ENCODE peak calls at places on chromosomes 1 and 21, in eight cellular contexts. V is HepG2, P is GM12878, J is K562, Y is endothelial cell of umbilical vein, K is GM23338, M is HCT116, H is H1. X is an unnamed sample.

GRCh38 chr1:39001516-39002389 is 10.7 kb downstream of the AKIRIN1 start:
- DNase-seq in Y (no peak), H (peak; percentile 51), J (no peak), K (peak; percentile 76), M (no peak), P (no peak), V (no peak), X (no peak)

GRCh38 chr1:210441028-210441427 is 112.3 kb downstream of the HHAT start:
- DNase-seq in V (no peak), P (no peak), H (no peak), J (no peak), K (no peak), M (no peak), Y (no peak), X (no peak)

GRCh38 chr1:87274851-87275250 is 53.8 kb upstream of the LMO4 start:
- DNase-seq in M (no peak), Y (no peak), V (no peak), P (no peak), K (no peak), J (no peak), H (no peak), X (no peak)

GRCh38 chr1:245298781-245299180 is 144.0 kb downstream of the KIF26B start:
- DNase-seq in J (no peak), K (no peak), V (no peak), M (no peak), P (no peak), H (no peak), Y (no peak), X (no peak)

GRCh38 chr1:228842094-228842775 is 107.0 kb downstream of the RHOU start:
- DNase-seq in J (peak; percentile 29), Y (peak; percentile 69), H (no peak), P (no peak), K (no peak), M (peak; percentile 42), V (peak; percentile 73), X (no peak)

GRCh38 chr21:45208627-45208951 is 79.1 kb downstream of the POFUT2 start:
- DNase-seq in H (no peak), Y (no peak), M (no peak), K (no peak), V (no peak), P (no peak), J (no peak), X (no peak)

GRCh38 chr1:63266857-63267256 is 55.5 kb upstream of the FOXD3 start:
- DNase-seq in J (no peak), P (no peak), V (no peak), H (no peak), Y (no peak), K (no peak), M (no peak), X (no peak)

GRCh38 chr1:98556521-98557158 is 104.9 kb upstream of the SNX7 start:
- DNase-seq in H (no peak), J (peak; percentile 16), V (peak; percentile 30), K (peak; percentile 64), P (no peak), Y (peak; percentile 31), M (peak; percentile 37), X (no peak)

GRCh38 chr1:185998391-185998790 is 264.2 kb downstream of the HMCN1 start:
- DNase-seq in K (peak; percentile 13), J (no peak), Y (no peak), H (no peak), M (no peak), V (no peak), P (no peak), X (no peak)

GRCh38 chr1:46084553-46085448 is 47.6 kb downstream of the PIK3R3 start:
- DNase-seq in K (no peak), Y (no peak), P (no peak), H (no peak), J (no peak), V (no peak), M (no peak), X (no peak)

GRCh38 chr21:37223804-37224345 is 43.3 kb downstream of the VPS26C start:
- DNase-seq in H (no peak), Y (no peak), J (no peak), V (no peak), M (no peak), K (no peak), P (no peak), X (no peak)

GRCh38 chr1:207248544-207249206 is 72.8 kb upstream of the CD55 start:
- DNase-seq in M (no peak), V (no peak), Y (no peak), K (no peak), P (no peak), J (no peak), H (no peak), X (no peak)

GRCh38 chr1:20105856-20106255 is 13.5 kb downstream of the PLA2G2D start:
- DNase-seq in Y (no peak), M (no peak), K (no peak), V (no peak), J (no peak), H (no peak), P (no peak), X (no peak)

GRCh38 chr1:228064296-228064695 is 18.2 kb upstream of the ARF1 start:
- DNase-seq in P (no peak), Y (no peak), M (no peak), J (no peak), H (no peak), K (no peak), V (no peak), X (no peak)

GRCh38 chr1:231808116-231808515 is 181.5 kb downstream of the DISC1 start:
- DNase-seq in H (no peak), M (no peak), J (no peak), V (no peak), Y (no peak), K (no peak), P (no peak), X (no peak)

GRCh38 chr1:175841613-175842234 is 98.3 kb upstream of the TNR start:
- DNase-seq in K (no peak), P (no peak), M (no peak), Y (no peak), H (no peak), J (no peak), V (peak; percentile 25), X (no peak)

DNA sequence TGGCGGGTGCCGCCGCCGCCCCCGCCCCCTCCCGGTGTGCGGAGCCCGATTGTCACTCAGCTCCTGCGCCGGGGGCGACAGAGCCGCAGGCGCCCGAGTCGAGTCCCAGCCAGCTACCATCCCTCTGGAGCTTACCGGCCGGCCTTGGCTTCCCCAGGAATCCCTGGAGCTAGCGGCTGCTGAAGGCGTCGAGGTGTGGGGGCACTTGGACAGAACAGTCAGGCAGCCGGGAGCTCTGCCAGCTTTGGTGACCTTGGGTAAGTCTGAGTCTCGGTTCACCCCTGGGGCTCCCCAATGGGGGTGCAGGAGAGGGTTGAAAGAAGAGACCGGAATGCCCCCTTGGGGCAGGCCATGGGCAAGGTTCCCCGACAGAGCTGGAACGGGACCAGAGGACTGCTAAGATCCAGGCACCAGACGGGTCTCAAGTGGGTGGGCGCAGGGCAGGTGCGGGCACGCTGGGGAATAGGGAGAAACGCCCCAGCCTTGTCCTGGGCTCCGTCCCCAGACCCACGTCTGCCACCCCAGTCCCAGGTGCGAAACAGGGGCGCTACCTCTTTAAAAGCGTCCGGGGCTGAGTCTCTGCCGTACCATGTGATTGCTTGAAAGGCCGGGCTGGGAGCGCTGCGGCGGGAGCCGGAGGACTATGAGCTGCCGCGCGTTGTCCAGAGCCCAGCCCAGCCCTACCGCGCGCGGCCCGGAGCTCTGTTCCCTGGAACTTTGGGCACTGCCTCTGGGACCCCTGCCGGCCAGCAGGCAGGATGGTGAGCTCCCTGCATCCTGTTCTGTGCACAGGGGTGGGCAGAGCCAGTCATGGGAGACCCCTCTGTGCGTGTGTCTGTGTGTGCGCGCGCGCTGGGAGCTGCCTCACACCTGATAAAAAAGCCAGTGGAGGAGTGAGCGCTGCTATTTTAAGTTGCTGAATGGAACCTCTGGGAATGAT is at the start of gene ADORA1:
- DNase-seq in M (peak; percentile 10), Y (no peak), J (peak; percentile 32), V (peak; percentile 35), K (peak; percentile 94), P (no peak), H (no peak), X (no peak)
- TF ChIP-seq EZH2 in M (no peak), Y (peak; percentile 80), J (no peak), V (no peak), K (peak; percentile 14), P (no peak), H (peak; percentile 51), X (no peak)

GRCh38 chr21:16420086-16420724 is 690.4 kb downstream of the USP25 start:
- DNase-seq in H (no peak), J (no peak), Y (peak; percentile 89), P (no peak), M (no peak), V (peak; percentile 9), K (no peak), X (no peak)

GRCh38 chr21:16422702-16423101 is 692.9 kb downstream of the USP25 start:
- DNase-seq in K (no peak), Y (peak; percentile 61), P (no peak), V (no peak), M (no peak), J (no peak), H (no peak), X (no peak)

GRCh38 chr21:16418211-16418610 is 688.4 kb downstream of the USP25 start:
- DNase-seq in P (no peak), H (no peak), K (no peak), J (no peak), M (no peak), V (no peak), Y (peak; percentile 56), X (no peak)

GRCh38 chr21:16418663-16419062 is 688.9 kb downstream of the USP25 start:
- DNase-seq in Y (no peak), V (no peak), J (no peak), M (no peak), P (no peak), H (no peak), K (no peak), X (no peak)

GRCh38 chr21:16419188-16419874 is 689.5 kb downstream of the USP25 start:
- DNase-seq in H (no peak), V (peak; percentile 12), M (no peak), P (no peak), Y (peak; percentile 99), J (no peak), K (peak; percentile 6), X (no peak)
- TF ChIP-seq POLR2AphosphoS5 in H (no peak), V (no peak), M (no peak), P (no peak), Y (peak; percentile 60), J (no peak), K (no peak), X (no peak)

DNA sequence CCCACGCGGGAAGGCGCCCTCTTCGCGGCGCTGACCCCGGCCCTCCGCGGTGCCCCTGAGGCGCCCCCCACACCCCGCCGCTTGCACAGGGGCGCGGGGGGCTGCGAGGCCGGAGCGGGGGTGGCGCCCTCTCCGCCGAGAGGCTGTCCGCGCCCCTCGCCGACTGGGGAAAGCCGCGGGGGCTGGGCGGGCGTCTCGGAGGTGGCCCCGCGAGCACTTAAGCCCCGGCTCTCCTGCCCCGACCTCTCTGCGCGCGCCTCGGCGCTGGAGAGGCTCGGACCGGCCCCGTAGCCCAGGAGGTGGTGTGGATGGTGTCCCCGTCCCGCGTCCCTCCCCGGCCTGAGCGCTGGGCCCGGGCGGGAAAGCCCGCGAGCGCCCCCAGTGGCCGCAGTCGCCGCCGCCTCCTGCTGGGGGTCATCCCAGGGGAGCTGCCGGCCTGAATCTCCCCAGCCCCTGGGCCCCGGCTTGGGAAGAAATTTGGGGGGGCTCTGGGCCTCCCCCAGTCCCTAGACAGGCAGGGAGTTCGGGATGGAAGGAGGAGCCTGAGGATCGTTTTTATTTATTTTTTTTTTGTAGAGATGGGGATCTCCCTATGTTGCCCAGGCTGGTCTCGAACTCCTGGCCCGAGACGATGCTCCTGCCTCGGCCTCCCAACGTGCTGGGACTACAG is 1.9 kb upstream of the HES4 start:
- DNase-seq in Y (peak; percentile 65), K (peak; percentile 76), V (peak; percentile 62), H (no peak), M (peak; percentile 46), P (no peak), J (peak; percentile 86), X (no peak)
- TF ChIP-seq EZH2 in Y (peak; percentile 51), K (no peak), V (no peak), H (no peak), M (no peak), P (no peak), J (no peak), X (no peak)

GRCh38 chr21:34129039-34129891 is 55.9 kb downstream of the MRPS6 start:
- DNase-seq in J (no peak), M (no peak), K (peak; percentile 77), P (no peak), Y (peak; percentile 79), H (peak; percentile 5), V (no peak), X (peak; percentile 32)
- TF ChIP-seq POLR2AphosphoS5 in J (no peak), M (no peak), K (no peak), P (no peak), Y (no peak), H (no peak), V (no peak), X (no peak)

X was measured in SK-N-MC.